ENCODE peak calls at places on chromosomes 6 and 20, in ten cellular contexts. V is A673, Q is cardiac fibroblast, G is fibroblast of mammary gland, F is breast epithelium, T is A549, L is lung, K is choroid plexus epithelial cell, H is lower lobe of right lung, O is adrenal gland. Y is an unnamed sample.

GRCh38 chr6:149093643-149094042 is 223.9 kb upstream of the TAB2 start:
- DNase-seq in V (no peak), Q (peak), G (peak), F (no peak), T (no peak), L (no peak), K (peak), H (no peak), O (no peak), Y (no peak)

GRCh38 chr6:144149894-144150672 is at the start of gene STX11:
- DNase-seq in V (peak), Q (peak), G (peak), F (peak), T (peak), L (peak), K (peak), H (peak), O (peak), Y (peak)

GRCh38 chr6:39760246-39760952 is 31.8 kb upstream of the DAAM2 start:
- DNase-seq in V (no peak), Q (peak), G (no peak), F (no peak), T (no peak), L (no peak), K (no peak), H (no peak), O (no peak), Y (no peak)

GRCh38 chr6:38502423-38502822 is 137.3 kb downstream of the BTBD9 start:
- DNase-seq in V (no peak), Q (no peak), G (no peak), F (no peak), T (no peak), L (no peak), K (no peak), H (no peak), O (no peak), Y (no peak)

GRCh38 chr6:158780963-158781691 is 38.0 kb downstream of the EZR start:
- DNase-seq in V (no peak), Q (no peak), G (no peak), F (peak), T (no peak), L (peak), K (no peak), H (no peak), O (peak), Y (peak)

GRCh38 chr20:24363031-24363430 is 106.4 kb upstream of the SYNDIG1 start:
- DNase-seq in V (no peak), Q (no peak), G (no peak), F (no peak), T (no peak), L (no peak), K (no peak), H (no peak), O (no peak), Y (no peak)

GRCh38 chr20:34600892-34601653 is 42.6 kb downstream of the MAP1LC3A start:
- DNase-seq in V (no peak), Q (no peak), G (no peak), F (no peak), T (no peak), L (no peak), K (no peak), H (no peak), O (no peak), Y (no peak)

GRCh38 chr6:76790045-76790796 is 673.1 kb downstream of the HTR1B start:
- DNase-seq in V (no peak), Q (no peak), G (no peak), F (no peak), T (no peak), L (no peak), K (no peak), H (no peak), O (no peak), Y (no peak)

GRCh38 chr6:69796081-69796626 is 656 bp downstream of the LMBRD1 start:
- DNase-seq in V (peak), Q (peak), G (peak), F (peak), T (peak), L (peak), K (peak), H (no peak), O (peak), Y (peak)

GRCh38 chr20:32344835-32345506 is 13.2 kb upstream of the ASXL1 start:
- DNase-seq in V (peak), Q (no peak), G (no peak), F (no peak), T (no peak), L (no peak), K (no peak), H (no peak), O (no peak), Y (no peak)

DNA sequence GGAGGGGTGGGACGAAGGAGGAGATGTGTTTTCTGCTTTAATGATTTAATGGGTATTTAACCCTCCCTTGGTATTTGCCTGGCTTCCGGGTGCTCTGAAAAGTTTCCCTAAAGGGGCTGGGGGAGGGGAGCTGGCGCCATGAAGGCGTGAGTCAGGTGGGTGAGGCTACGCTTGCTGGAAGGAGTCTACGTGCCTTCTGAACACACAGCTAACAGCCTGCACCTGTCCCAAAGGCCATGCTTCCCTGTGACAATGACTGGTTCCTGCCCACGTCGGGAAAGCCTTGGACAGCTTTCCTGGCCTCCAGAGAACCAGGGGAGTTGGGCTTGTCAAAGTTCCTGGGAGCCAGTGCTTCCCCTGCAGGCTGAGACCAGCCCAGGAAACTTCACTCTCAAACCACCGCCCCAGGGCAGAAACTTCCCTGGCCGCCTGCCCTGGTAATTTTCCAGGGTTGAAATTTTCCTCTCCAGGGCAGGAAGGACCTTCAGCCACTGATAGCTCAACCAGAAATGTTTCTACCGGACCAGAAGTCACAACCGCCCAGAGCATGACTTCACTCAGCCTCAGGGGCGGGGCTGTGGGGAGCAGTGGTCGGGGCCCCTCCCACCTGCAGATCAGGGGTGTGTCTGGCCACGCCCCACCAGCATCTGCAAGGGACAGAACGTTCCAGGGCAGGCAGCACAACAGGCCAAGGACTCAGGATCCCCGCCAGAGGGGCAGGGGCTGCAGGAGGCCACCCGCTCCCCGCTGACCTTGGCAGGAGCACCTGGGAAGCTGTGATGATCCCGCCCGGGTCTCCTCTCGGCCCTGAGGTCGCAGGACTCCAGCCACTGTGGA is 18.6 kb upstream of the SLCO4A1 start:
- DNase-seq in V (peak), Q (peak), G (peak), F (peak), T (peak), L (peak), K (peak), H (peak), O (peak), Y (peak)
- H3K4me3 ChIP-seq in V (no peak), Q (no peak), G (no peak), F (peak), T (peak), L (no peak), K (no peak), H (peak), O (no peak), Y (no peak)

DNA sequence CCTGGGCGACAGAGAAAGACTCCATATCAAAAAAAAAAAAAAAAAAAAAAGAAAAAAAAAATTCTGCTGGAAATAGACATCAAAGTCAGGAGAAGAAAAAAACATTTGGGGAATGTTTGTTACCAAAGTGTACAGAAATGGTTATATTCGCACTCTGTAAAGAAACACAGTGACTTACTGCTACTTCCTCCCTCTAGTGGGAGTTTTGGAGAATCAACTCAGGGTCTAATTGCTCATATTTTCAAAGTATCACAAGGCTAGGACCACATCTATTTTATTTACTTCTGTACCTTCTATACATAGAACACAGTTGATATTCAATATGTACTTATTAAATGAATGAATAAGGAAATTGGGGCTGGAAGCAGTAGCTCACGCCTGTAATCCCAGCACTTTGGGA is 24.4 kb downstream of the ARG1 start:
- DNase-seq in V (peak), Q (peak), G (peak), F (no peak), T (no peak), L (no peak), K (peak), H (no peak), O (no peak), Y (no peak)
- TF ChIP-seq CTCF in V (peak), Q (peak), G (peak), F (no peak), T (no peak), L (no peak), K (peak), H (peak), O (peak), Y (peak)

DNA sequence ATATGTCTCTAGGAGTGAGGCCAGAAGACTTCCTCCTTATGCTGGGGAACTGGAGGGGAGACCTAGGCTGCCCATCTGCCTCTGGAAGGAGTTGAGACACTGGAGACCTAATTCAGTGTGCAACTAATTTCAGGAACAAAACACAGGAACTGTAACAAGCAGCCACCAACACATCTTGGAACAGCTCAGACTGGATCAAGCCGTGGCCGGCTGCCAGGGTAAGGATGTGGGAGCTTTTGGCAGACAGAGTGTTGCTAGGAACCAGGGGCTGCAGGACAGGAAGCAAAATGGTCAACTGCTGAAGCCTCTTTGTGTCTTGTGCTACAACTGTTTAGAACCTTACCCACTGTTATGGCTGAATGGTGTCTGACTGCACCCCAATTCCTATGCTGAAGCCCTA is 16.3 kb upstream of the MAS1 start:
- DNase-seq in V (no peak), Q (peak), G (peak), F (peak), T (no peak), L (no peak), K (peak), H (no peak), O (no peak), Y (no peak)
- H3K4me3 ChIP-seq in V (no peak), Q (no peak), G (no peak), F (no peak), T (no peak), L (no peak), K (no peak), H (no peak), O (no peak), Y (no peak)

GRCh38 chr20:45322952-45323383 is 14.9 kb upstream of the MATN4 start:
- DNase-seq in V (peak), Q (peak), G (peak), F (no peak), T (no peak), L (peak), K (peak), H (peak), O (peak), Y (peak)
- TF ChIP-seq CTCF in V (peak), Q (no peak), G (no peak), F (peak), T (peak), L (no peak), K (peak), H (peak), O (peak), Y (peak)

GRCh38 chr6:56852611-56853010 is 102.3 kb upstream of the BEND6 start:
- DNase-seq in V (no peak), Q (no peak), G (no peak), F (no peak), T (no peak), L (no peak), K (no peak), H (no peak), O (no peak), Y (peak)
- H3K4me3 ChIP-seq in V (no peak), Q (no peak), G (no peak), F (no peak), T (no peak), L (no peak), K (no peak), H (no peak), O (no peak), Y (no peak)

DNA sequence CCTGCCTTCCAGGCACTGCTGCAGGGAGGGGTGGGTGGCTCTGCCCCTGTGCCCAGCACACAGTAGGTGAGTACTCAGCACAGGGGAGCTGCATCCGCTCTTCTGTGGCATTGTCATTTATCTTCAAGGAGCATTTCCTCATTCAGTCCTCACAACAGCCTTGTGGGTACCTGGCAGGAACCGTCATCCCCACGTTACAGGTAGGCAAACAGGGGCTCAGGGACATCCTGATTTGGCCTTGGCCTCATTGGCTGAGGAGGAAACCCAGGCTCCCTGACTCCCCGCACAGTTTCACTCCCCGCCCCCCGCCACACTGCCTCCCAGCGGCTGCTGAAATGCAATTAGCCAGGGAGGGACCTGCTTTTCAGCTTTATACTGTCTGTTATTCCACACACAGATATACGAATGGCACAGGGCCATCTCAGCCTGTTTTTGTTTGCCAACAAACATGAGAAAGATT is 24.3 kb upstream of the PNPLA1 start:
- DNase-seq in V (no peak), Q (no peak), G (no peak), F (no peak), T (no peak), L (no peak), K (no peak), H (no peak), O (peak), Y (no peak)
- TF ChIP-seq CTCF in V (no peak), Q (no peak), G (no peak), F (no peak), T (no peak), L (no peak), K (peak), H (no peak), O (peak), Y (peak)